ENCODE peak calls at places on chromosomes 6 and 20, in four cellular contexts. Y, X, R and O are unnamed samples.

GRCh38 chr6:127345521-127345920 is 2.1 kb upstream of the ECHDC1 start:
- DNase-seq in Y (no peak), X (no peak), R (no peak), O (no peak)

GRCh38 chr6:90508753-90509152 is 78.1 kb downstream of the MAP3K7 start:
- DNase-seq in Y (no peak), X (no peak), R (no peak), O (no peak)

GRCh38 chr6:20001286-20001685 is 164.1 kb downstream of the ID4 start:
- DNase-seq in Y (no peak), X (no peak), R (no peak), O (no peak)

GRCh38 chr6:148367418-148368024 is 24.9 kb downstream of the SASH1 start:
- DNase-seq in Y (peak; percentile 78), X (peak; percentile 30), R (no peak), O (no peak)

GRCh38 chr6:64012351-64013060 is 376.9 kb downstream of the PHF3 start:
- DNase-seq in Y (peak; percentile 57), X (no peak), R (no peak), O (peak; percentile 65)

GRCh38 chr6:75528423-75528822 is 34.8 kb upstream of the FILIP1 start:
- DNase-seq in Y (peak; percentile 65), X (no peak), R (no peak), O (no peak)

GRCh38 chr6:44041461-44042260 is 85.6 kb downstream of the MRPL14 start:
- DNase-seq in Y (peak; percentile 97), X (peak; percentile 94), R (no peak), O (no peak)

GRCh38 chr6:16163066-16163465 is 34.2 kb downstream of the MYLIP start:
- DNase-seq in Y (no peak), X (no peak), R (no peak), O (no peak)

GRCh38 chr6:3722785-3723184 is 28.7 kb downstream of the PXDC1 start:
- DNase-seq in Y (no peak), X (no peak), R (no peak), O (no peak)

GRCh38 chr6:160041608-160042007 is 72.7 kb downstream of the IGF2R start:
- DNase-seq in Y (peak; percentile 94), X (no peak), R (no peak), O (no peak)

GRCh38 chr20:4699957-4700356 is 21.8 kb upstream of the PRND start:
- DNase-seq in Y (no peak), X (no peak), R (no peak), O (no peak)